ENCODE peak calls at places on chromosomes 1 and 21, in four cellular contexts. L is A549, U is H1, H is K562. V is an unnamed sample.
A peak's percentile ranks its signal among the peaks of the same experiment; 100 is the strongest.

GRCh38 chr1:5189384-5189783 is 535.0 kb downstream of the AJAP1 start:
- DNase-seq in L (no peak), U (no peak), H (no peak), V (no peak)

GRCh38 chr1:54017979-54018378 is at the start of gene LDLRAD1:
- DNase-seq in L (no peak), U (no peak), H (peak; percentile 23), V (no peak)

GRCh38 chr1:119374208-119374877 is 5.8 kb downstream of the HAO2 start:
- DNase-seq in L (peak; percentile 52), U (no peak), H (no peak), V (no peak)

GRCh38 chr1:10186453-10187319 is 23.7 kb upstream of the KIF1B start:
- DNase-seq in L (no peak), U (no peak), H (no peak), V (no peak)

GRCh38 chr1:42944207-42944928 is 14.3 kb downstream of the SLC2A1 start:
- DNase-seq in L (no peak), U (no peak), H (no peak), V (no peak)

GRCh38 chr1:48688102-48688760 is 88.5 kb downstream of the BEND5 start:
- DNase-seq in L (peak; percentile 15), U (no peak), H (no peak), V (peak; percentile 36)

GRCh38 chr1:46533179-46533864 is 18.1 kb downstream of the KNCN start:
- DNase-seq in L (no peak), U (peak; percentile 78), H (no peak), V (peak; percentile 77)

GRCh38 chr1:154972517-154973343 is 1.8 kb upstream of the CKS1B start:
- DNase-seq in L (peak; percentile 97), U (peak; percentile 82), H (no peak), V (no peak)

GRCh38 chr1:30928789-30929134 is 20.2 kb upstream of the SDC3 start:
- DNase-seq in L (no peak), U (no peak), H (no peak), V (no peak)

GRCh38 chr1:162922196-162922595 is 61.2 kb upstream of the CCDC190 start:
- DNase-seq in L (no peak), U (no peak), H (no peak), V (no peak)

DNA sequence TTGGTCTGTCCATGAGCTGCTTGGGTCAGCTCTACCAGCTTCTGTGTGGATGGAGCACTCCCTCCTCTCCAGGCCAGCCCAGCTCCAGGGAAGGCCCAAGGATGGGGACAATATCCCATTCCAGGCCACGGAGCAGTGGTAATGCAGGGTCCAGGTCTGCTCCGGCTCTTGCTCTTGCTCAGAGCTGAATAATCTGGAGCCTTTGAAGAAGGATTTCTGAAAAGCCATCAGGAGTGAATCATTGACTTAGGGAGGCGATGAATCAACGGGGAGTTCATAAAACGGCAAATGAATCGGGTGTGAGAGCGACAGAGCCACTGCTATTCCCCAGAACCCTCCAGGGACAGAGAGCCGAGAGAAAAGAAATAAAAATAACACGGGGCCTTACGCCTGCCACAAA is 7.8 kb downstream of the POU3F1 start:
- DNase-seq in L (no peak), U (no peak), H (no peak), V (no peak)
- TF ChIP-seq MAX in L (no peak), U (no peak), H (no peak), V (no peak)

GRCh38 chr1:21779613-21780521 is 3.1 kb downstream of the USP48 start:
- DNase-seq in L (no peak), U (no peak), H (no peak), V (peak; percentile 36)
- TF ChIP-seq RAD21 in L (no peak), U (no peak), H (no peak), V (no peak)

DNA sequence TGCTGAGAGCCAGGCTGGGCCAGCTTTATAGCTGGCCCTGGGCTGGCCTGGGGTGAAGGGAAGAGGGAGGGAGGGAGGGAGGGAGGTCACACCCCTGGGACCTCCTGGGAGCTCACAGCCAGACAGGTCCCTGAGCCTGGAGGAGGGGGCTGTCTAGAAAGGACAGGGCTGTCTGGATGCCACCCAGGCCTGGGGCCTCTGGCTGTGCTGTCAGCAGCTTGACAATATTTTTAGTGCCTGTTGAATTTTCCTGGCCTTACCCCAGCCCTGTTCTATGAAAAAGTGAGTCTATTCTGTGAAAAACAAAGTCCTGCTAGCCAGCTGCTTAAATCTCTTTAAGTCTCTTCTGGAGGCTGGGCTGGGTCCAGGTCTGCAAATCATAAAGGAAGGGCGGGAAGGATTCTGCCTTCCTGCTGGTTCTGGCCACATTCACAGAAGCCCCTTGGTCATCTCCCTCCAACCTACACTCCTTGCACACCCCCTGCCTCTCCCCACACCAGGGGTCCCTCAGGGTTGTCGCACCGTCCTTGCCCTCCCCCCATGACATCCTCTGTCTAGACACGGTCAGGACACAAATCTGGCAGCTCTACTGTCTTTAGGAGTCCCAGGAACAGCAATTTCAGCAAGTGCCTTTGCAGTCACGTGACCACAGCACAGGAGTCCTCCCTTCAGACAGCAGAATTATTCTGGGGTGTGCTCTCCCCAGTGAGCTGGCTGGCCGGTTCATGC is at the start of gene LEFTY2:
- DNase-seq in L (no peak), U (no peak), H (peak; percentile 27), V (peak; percentile 48)
- TF ChIP-seq MAX in L (no peak), U (no peak), H (no peak), V (no peak)

GRCh38 chr21:41769106-41769505 is 2.3 kb upstream of the RIPK4 start:
- DNase-seq in L (no peak), U (no peak), H (no peak), V (no peak)

GRCh38 chr21:41766051-41766882 is 585 bp downstream of the RIPK4 start:
- DNase-seq in L (no peak), U (peak; percentile 75), H (no peak), V (no peak)

GRCh38 chr21:41766883-41767605 is at the start of gene RIPK4:
- DNase-seq in L (peak; percentile 76), U (peak; percentile 88), H (no peak), V (peak; percentile 73)

GRCh38 chr21:41768371-41769042 is 1.7 kb upstream of the RIPK4 start:
- DNase-seq in L (peak; percentile 80), U (no peak), H (no peak), V (peak; percentile 60)

GRCh38 chr21:41767606-41768370 is 936 bp upstream of the RIPK4 start:
- DNase-seq in L (peak; percentile 50), U (no peak), H (no peak), V (no peak)
- TF ChIP-seq RAD21 in L (no peak), U (no peak), H (no peak), V (no peak)

GRCh38 chr1:230573647-230574046 is 68.6 kb upstream of the COG2 start:
- DNase-seq in L (no peak), U (no peak), H (no peak), V (no peak)

GRCh38 chr1:230574502-230574901 is 67.8 kb upstream of the COG2 start:
- DNase-seq in L (no peak), U (no peak), H (no peak), V (no peak)

GRCh38 chr1:230577537-230577936 is 64.7 kb upstream of the COG2 start:
- DNase-seq in L (no peak), U (no peak), H (no peak), V (no peak)

GRCh38 chr1:230578621-230579020 is 63.7 kb upstream of the COG2 start:
- DNase-seq in L (no peak), U (no peak), H (no peak), V (no peak)

DNA sequence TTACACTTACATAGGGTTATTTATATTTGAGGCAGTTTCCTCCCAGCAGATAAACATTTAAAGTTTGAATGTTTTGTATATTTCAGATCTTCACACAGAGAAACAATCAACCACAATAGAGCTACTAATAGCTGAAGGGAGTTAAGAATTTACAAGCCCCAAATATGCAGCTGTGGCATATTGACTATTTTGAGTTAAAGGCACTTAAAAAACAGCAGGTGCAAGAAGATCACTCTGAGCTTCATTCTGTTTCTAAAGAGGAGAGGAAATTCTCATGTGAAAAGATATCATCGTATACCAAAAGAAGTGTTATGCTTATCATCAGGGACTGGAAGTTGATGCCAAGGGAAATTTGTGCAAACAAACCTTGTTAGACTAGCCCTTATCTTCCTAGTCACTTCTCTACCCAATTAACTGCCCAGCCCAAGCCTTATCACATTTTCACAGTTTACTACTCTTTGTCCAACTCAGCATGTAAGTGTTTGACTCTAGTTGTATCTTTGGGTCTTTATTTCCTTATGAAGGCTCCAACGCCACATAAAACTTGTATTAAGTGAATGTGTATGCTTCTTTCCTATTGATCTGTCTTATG is 66.3 kb upstream of the COG2 start:
- DNase-seq in L (no peak), U (no peak), H (no peak), V (no peak)
- TF ChIP-seq MAX in L (no peak), U (no peak), H (no peak), V (no peak)

DNA sequence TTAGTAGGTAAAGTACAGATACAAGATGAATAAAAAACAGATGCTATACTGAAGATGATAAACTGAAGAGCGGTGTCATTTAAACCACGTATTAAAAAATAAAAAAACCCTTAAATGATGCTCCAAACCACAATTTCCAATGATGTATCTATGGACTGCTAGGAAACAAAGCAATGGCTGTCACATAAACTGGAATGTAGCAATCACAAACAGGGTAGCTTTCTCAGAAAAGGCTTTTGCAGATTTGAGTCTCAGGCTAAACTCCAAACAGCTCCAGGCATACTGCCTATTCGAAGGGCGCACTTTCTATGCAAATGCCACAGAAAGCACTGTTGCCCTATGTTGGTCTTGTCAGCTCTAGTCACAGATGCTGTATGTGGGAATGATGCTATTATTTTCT is 12.4 kb upstream of the H3-3A start:
- DNase-seq in L (no peak), U (no peak), H (no peak), V (no peak)
- TF ChIP-seq RAD21 in L (no peak), U (no peak), H (no peak), V (no peak)

DNA sequence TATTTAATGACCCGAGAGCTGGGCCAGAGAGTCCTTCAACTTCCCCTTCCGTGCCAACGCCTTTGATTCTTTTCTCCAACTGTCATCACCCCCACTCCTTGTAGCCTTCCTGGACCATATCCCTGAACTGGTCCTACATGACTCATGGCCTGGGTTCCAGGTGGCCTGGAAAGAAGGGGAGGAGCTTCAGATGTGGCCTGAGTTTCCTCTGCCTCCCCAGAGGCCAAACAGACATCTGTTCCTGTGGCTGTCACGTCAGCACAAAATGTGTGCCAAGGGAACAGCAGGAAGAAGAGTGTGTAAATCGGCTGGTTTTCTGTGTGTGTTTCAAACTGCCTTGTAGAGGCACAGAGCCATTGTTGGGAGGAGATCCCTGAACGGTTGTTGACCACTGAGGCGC is 24.9 kb upstream of the KIRREL1 start:
- DNase-seq in L (peak; percentile 44), U (no peak), H (no peak), V (no peak)
- TF ChIP-seq MAX in L (no peak), U (no peak), H (no peak), V (no peak)